ENCODE peak calls at places on chromosome 20, in four cellular contexts. N, Y, F and O are unnamed samples. For H3K9me3, the result is how much of the 10 kb centered on the place peaks cover.

GRCh38 chr20:24109008-24109407 is 120.4 kb upstream of the GGTLC1 start:
- DNase-seq in N (peak), Y (no peak), F (no peak), O (no peak)

GRCh38 chr20:14334306-14334930 is 3.0 kb downstream of the FLRT3 start:
- DNase-seq in N (no peak), Y (no peak), F (peak), O (peak)

GRCh38 chr20:45173531-45173930 is 1.2 kb upstream of the PI3 start:
- DNase-seq in N (no peak), Y (no peak), F (no peak), O (no peak)

GRCh38 chr20:62135573-62136266 is 7.5 kb downstream of the PSMA7 start:
- DNase-seq in N (no peak), Y (no peak), F (no peak), O (no peak)

GRCh38 chr20:23115823-23116222 is 29.7 kb upstream of the CD93 start:
- DNase-seq in N (no peak), Y (no peak), F (no peak), O (peak)

GRCh38 chr20:62120365-62120762 is 1.9 kb upstream of the LSM14B start:
- DNase-seq in N (no peak), Y (no peak), F (no peak), O (no peak)

GRCh38 chr20:32040142-32040953 is 11.7 kb upstream of the HCK start:
- DNase-seq in N (no peak), Y (peak), F (no peak), O (no peak)

GRCh38 chr20:58471161-58471834 is 43.9 kb downstream of the APCDD1L start:
- DNase-seq in N (no peak), Y (peak), F (peak), O (no peak)

GRCh38 chr20:8267009-8267408 is 134.9 kb downstream of the PLCB1 start:
- DNase-seq in N (no peak), Y (no peak), F (no peak), O (no peak)

GRCh38 chr20:44704551-44704971 is 10.6 kb upstream of the CCN5 start:
- DNase-seq in N (no peak), Y (no peak), F (peak), O (peak)

GRCh38 chr20:16095241-16095640 is 478.0 kb downstream of the KIF16B start:
- DNase-seq in N (no peak), Y (no peak), F (no peak), O (no peak)

GRCh38 chr20:52269327-52269726 is 77.7 kb upstream of the ZFP64 start:
- DNase-seq in N (no peak), Y (no peak), F (no peak), O (no peak)

GRCh38 chr20:23096073-23096472 is 9.9 kb upstream of the CD93 start:
- DNase-seq in N (no peak), Y (no peak), F (no peak), O (no peak)

GRCh38 chr20:11214281-11214680 is 540.5 kb upstream of the JAG1 start:
- DNase-seq in N (no peak), Y (no peak), F (no peak), O (no peak)

GRCh38 chr20:38970302-38970701 is 8.2 kb downstream of the DHX35 start:
- DNase-seq in N (no peak), Y (no peak), F (peak), O (no peak)

GRCh38 chr20:58402305-58402704 is 13.3 kb downstream of the VAPB start:
- DNase-seq in N (no peak), Y (no peak), F (no peak), O (no peak)

GRCh38 chr20:43923322-43923721 is 8.7 kb downstream of the TOX2 start:
- DNase-seq in N (no peak), Y (no peak), F (no peak), O (no peak)

GRCh38 chr20:46013826-46014516 is 5.3 kb downstream of the MMP9 start:
- DNase-seq in N (peak), Y (no peak), F (peak), O (no peak)

GRCh38 chr20:34385464-34385863 is 22.4 kb downstream of the ITCH start:
- DNase-seq in N (no peak), Y (no peak), F (no peak), O (no peak)

GRCh38 chr20:21125072-21125848 is 622 bp upstream of the KIZ start:
- DNase-seq in N (no peak), Y (no peak), F (peak), O (no peak)

GRCh38 chr20:20184149-20184548 is 131.8 kb downstream of the CFAP61 start:
- DNase-seq in N (no peak), Y (no peak), F (no peak), O (no peak)

GRCh38 chr20:44532981-44533331 is 11.1 kb upstream of the SERINC3 start:
- DNase-seq in N (no peak), Y (no peak), F (peak), O (no peak)

DNA sequence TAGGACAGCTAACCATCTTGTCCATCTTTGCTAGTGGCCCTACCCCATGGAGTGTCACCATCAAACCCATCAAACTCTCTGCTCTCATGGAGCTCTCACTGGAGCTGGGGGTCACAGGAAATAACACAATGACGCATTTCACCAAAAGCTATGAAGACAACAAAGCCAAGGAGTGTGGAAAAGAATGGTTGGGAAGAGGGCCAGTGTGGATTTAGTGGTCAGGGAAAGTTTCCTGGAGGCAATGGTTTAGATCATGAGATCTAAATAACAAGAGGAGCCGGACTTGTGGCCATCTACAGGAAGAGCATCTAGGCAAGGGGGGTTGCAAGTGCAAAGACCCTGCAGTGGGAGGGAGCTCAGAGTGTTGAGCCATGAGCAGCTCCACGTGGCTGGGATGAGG is 189.5 kb downstream of the BMP7 start:
- DNase-seq in N (no peak), Y (no peak), F (no peak), O (no peak)
- H3K9me3 ChIP-seq in N (under half), Y (under half), F (under half), O (under half)

DNA sequence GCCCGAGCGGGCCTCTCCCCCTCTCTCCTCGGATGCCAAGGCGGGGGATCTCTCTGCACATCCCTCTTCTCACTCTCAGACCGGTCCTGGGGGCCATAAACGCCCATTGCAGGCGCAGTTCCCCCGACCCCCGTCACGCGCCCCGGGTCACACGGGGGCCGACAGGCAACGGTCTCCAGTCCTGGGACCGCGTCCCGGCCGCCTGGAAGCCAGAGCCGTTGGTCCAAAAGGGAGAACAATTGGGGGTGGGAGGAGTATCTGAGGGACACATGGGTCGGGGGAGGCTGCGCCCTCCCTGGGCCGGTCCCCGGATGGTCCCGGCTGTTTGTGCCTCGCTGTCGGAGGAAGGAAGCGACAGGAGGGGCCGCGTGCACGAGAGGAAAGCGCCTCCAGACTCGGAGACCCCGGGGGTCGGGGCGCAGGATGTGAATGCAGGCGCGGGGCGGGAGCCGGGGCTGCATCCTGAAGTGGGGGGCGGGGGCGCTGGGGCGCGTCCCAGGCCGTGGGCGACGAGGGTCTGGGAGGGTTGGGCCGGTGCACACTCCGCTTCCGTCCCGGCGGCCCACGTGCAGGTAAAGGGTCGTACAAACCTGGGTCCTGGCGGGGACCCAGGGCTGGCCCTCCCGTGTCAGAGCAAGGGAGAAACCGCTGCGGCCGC is 903 bp downstream of the SLC4A11 start:
- DNase-seq in N (no peak), Y (no peak), F (no peak), O (no peak)
- TF ChIP-seq CTCF in N (no peak), Y (no peak), F (no peak), O (no peak)

DNA sequence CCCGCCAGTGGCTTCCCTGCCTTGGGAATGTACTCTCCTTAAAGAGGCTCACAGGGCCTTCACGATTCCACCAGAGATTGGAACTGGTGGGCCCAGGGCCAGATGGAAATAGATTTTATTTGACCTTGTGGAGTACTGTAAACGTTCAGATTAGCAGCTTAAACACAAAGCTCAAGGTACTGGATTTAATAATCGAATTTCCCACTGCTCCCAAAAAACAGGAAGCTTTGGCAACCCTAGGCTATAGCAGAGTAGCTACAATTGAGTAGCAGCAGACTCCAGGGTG is 7.3 kb downstream of the SDCBP2 start:
- DNase-seq in N (no peak), Y (no peak), F (no peak), O (no peak)
- H3K27ac ChIP-seq in N (no peak), Y (peak), F (no peak), O (no peak)

GRCh38 chr20:56175884-56176283 is 72.6 kb upstream of the MC3R start:
- DNase-seq in N (no peak), Y (no peak), F (no peak), O (no peak)

GRCh38 chr20:56166781-56167465 is 81.6 kb upstream of the MC3R start:
- DNase-seq in N (no peak), Y (no peak), F (no peak), O (no peak)

GRCh38 chr20:56174416-56174815 is 74.1 kb upstream of the MC3R start:
- DNase-seq in N (no peak), Y (no peak), F (no peak), O (no peak)

DNA sequence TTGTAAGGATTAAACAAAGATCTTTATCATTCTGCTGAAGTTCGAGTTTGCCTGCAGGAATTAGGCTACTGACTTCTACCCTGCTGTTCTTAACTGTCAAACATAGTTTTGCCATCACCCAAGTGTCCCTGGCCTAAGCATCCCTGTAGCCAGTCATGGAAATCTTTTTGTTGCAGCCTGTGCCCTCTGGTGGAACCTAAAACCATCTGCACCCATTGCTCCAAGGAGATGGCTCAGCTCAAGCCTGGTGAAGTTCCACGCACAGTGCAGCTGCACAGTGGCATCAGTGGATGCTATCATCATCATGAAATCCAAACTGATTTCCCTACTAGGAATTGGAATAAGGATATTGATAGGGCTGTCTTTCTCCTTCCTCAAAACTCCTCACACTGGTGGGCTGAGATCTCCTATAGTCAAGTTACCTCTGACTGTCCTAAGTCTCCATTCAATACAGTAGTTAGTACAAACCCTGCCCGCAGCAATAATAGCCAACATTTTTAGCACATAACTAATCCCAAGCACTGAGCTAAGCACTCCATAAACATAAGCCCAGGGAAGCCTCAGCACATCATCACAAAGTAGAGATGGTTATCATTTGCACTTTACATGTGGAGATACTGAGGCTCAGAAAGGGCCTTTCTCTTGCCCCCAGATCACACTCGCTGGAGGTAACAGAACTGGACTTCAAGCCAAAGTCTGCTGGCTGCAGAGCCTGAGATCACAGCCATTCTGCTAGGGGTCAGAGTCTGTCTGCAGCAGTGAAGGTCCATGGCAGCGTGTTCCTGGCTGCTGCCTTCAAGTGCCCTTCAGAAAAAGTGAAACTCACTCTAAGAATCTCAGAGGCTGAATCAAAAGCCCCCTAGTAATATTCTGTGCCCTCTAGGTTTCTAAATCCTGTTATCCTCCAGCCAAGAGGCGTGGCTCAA is 77.2 kb upstream of the MC3R start:
- DNase-seq in N (no peak), Y (no peak), F (no peak), O (no peak)
- H3K9me3 ChIP-seq in N (under half), Y (under half), F (under half), O (under half)

DNA sequence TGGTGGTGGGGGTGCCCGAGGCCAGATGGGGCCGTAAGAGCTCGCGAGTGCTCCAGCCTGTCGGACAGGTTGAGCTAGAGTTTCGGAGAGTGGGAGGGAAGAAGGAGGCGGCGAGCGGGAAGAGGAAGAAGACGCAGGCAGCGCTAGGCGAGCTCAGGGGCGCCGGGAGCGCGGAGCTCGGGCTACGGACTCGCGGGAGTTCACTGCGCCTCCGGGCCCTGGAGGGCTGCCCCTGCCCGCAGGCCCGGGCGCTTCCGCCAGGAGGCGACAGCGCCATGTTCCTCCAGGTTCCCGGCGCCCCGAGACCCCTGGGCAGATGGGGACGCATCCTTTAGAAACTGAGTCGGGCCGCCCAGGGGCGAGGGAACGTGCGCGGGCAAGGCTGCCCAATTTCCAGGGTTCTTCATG is 984 bp downstream of the TFAP2C start:
- DNase-seq in N (no peak), Y (no peak), F (no peak), O (no peak)
- TF ChIP-seq CTCF in N (no peak), Y (peak), F (peak), O (no peak)